ENCODE peak calls at places on chromosomes 13 and 19, in eight cellular contexts. One of them, this sample, is unnamed.

GRCh38 chr19:51784922-51785690 is 9.9 kb upstream of the FPR3 start:
- DNase-seq in progenitor cell of endocrine pancreas: no peak
- DNase-seq in OCI-LY7: peak; percentile 17
- DNase-seq in HFFc6: peak; percentile 80
- DNase-seq in glutamatergic neuron: no peak
- DNase-seq in bronchial epithelial cell: peak; percentile 62
- DNase-seq in BJ: no peak
- DNase-seq in cardiac fibroblast: peak; percentile 91
- DNase-seq in this sample: no peak

GRCh38 chr13:27954406-27954851 is 14.7 kb downstream of the CDX2 start:
- DNase-seq in glutamatergic neuron: peak; percentile 56
- DNase-seq in BJ: no peak
- DNase-seq in progenitor cell of endocrine pancreas: no peak
- DNase-seq in HFFc6: no peak
- DNase-seq in OCI-LY7: no peak
- DNase-seq in cardiac fibroblast: peak; percentile 19
- DNase-seq in bronchial epithelial cell: no peak
- DNase-seq in this sample: no peak

GRCh38 chr19:45078390-45079062 is 534 bp upstream of the GEMIN7 start:
- DNase-seq in progenitor cell of endocrine pancreas: no peak
- DNase-seq in glutamatergic neuron: no peak
- DNase-seq in cardiac fibroblast: no peak
- DNase-seq in OCI-LY7: no peak
- DNase-seq in bronchial epithelial cell: no peak
- DNase-seq in HFFc6: no peak
- DNase-seq in BJ: no peak
- DNase-seq in this sample: no peak

GRCh38 chr13:109782823-109783411 is 3.5 kb downstream of the IRS2 start:
- DNase-seq in HFFc6: no peak
- DNase-seq in bronchial epithelial cell: no peak
- DNase-seq in OCI-LY7: no peak
- DNase-seq in cardiac fibroblast: no peak
- DNase-seq in BJ: no peak
- DNase-seq in progenitor cell of endocrine pancreas: no peak
- DNase-seq in glutamatergic neuron: no peak
- DNase-seq in this sample: no peak

GRCh38 chr13:50453238-50453637 is 390.3 kb downstream of the DLEU7 start:
- DNase-seq in cardiac fibroblast: peak; percentile 27
- DNase-seq in glutamatergic neuron: no peak
- DNase-seq in OCI-LY7: no peak
- DNase-seq in BJ: no peak
- DNase-seq in HFFc6: no peak
- DNase-seq in progenitor cell of endocrine pancreas: no peak
- DNase-seq in bronchial epithelial cell: peak; percentile 31
- DNase-seq in this sample: no peak

GRCh38 chr13:105918842-105919741 is 616.4 kb downstream of the EFNB2 start:
- DNase-seq in progenitor cell of endocrine pancreas: no peak
- DNase-seq in bronchial epithelial cell: peak; percentile 92
- DNase-seq in OCI-LY7: no peak
- DNase-seq in cardiac fibroblast: peak; percentile 57
- DNase-seq in BJ: no peak
- DNase-seq in HFFc6: peak; percentile 33
- DNase-seq in glutamatergic neuron: peak; percentile 52
- DNase-seq in this sample: peak; percentile 11

GRCh38 chr19:3284759-3285646 is 60.5 kb downstream of the CELF5 start:
- DNase-seq in cardiac fibroblast: peak; percentile 49
- DNase-seq in glutamatergic neuron: peak; percentile 86
- DNase-seq in progenitor cell of endocrine pancreas: peak; percentile 77
- DNase-seq in BJ: no peak
- DNase-seq in OCI-LY7: peak; percentile 73
- DNase-seq in bronchial epithelial cell: peak; percentile 80
- DNase-seq in HFFc6: peak; percentile 22
- DNase-seq in this sample: peak; percentile 50

GRCh38 chr13:31968473-31968872 is 63.1 kb upstream of the FRY start:
- DNase-seq in OCI-LY7: no peak
- DNase-seq in progenitor cell of endocrine pancreas: no peak
- DNase-seq in bronchial epithelial cell: no peak
- DNase-seq in glutamatergic neuron: no peak
- DNase-seq in BJ: no peak
- DNase-seq in cardiac fibroblast: peak; percentile 39
- DNase-seq in HFFc6: no peak
- DNase-seq in this sample: no peak

GRCh38 chr13:110109140-110109783 is 197.7 kb downstream of the COL4A1 start:
- DNase-seq in bronchial epithelial cell: no peak
- DNase-seq in OCI-LY7: no peak
- DNase-seq in glutamatergic neuron: no peak
- DNase-seq in progenitor cell of endocrine pancreas: no peak
- DNase-seq in HFFc6: no peak
- DNase-seq in BJ: no peak
- DNase-seq in cardiac fibroblast: no peak
- DNase-seq in this sample: no peak

GRCh38 chr19:18312021-18312534 is 10.8 kb downstream of the LSM4 start:
- DNase-seq in bronchial epithelial cell: no peak
- DNase-seq in OCI-LY7: no peak
- DNase-seq in progenitor cell of endocrine pancreas: no peak
- DNase-seq in cardiac fibroblast: no peak
- DNase-seq in BJ: no peak
- DNase-seq in glutamatergic neuron: no peak
- DNase-seq in HFFc6: no peak
- DNase-seq in this sample: no peak

GRCh38 chr13:50589651-50590054 is 253.8 kb downstream of the DLEU7 start:
- DNase-seq in progenitor cell of endocrine pancreas: no peak
- DNase-seq in BJ: peak; percentile 66
- DNase-seq in bronchial epithelial cell: peak; percentile 89
- DNase-seq in cardiac fibroblast: peak; percentile 71
- DNase-seq in OCI-LY7: no peak
- DNase-seq in glutamatergic neuron: no peak
- DNase-seq in HFFc6: peak; percentile 82
- DNase-seq in this sample: no peak

GRCh38 chr13:97372929-97373328 is 61.0 kb upstream of the RAP2A start:
- DNase-seq in cardiac fibroblast: no peak
- DNase-seq in progenitor cell of endocrine pancreas: no peak
- DNase-seq in OCI-LY7: no peak
- DNase-seq in HFFc6: no peak
- DNase-seq in glutamatergic neuron: no peak
- DNase-seq in BJ: no peak
- DNase-seq in bronchial epithelial cell: no peak
- DNase-seq in this sample: no peak

GRCh38 chr19:3115916-3116602 is 19.8 kb upstream of the GNA15 start:
- DNase-seq in glutamatergic neuron: no peak
- DNase-seq in progenitor cell of endocrine pancreas: no peak
- DNase-seq in cardiac fibroblast: no peak
- DNase-seq in HFFc6: peak; percentile 3
- DNase-seq in bronchial epithelial cell: no peak
- DNase-seq in BJ: no peak
- DNase-seq in OCI-LY7: no peak
- DNase-seq in this sample: no peak

GRCh38 chr19:5448374-5448773 is 6.8 kb upstream of the ZNRF4 start:
- DNase-seq in bronchial epithelial cell: no peak
- DNase-seq in progenitor cell of endocrine pancreas: no peak
- DNase-seq in HFFc6: no peak
- DNase-seq in cardiac fibroblast: no peak
- DNase-seq in OCI-LY7: no peak
- DNase-seq in glutamatergic neuron: no peak
- DNase-seq in BJ: no peak
- DNase-seq in this sample: no peak

GRCh38 chr13:105643966-105644365 is 891.5 kb downstream of the EFNB2 start:
- DNase-seq in BJ: no peak
- DNase-seq in cardiac fibroblast: no peak
- DNase-seq in HFFc6: no peak
- DNase-seq in progenitor cell of endocrine pancreas: no peak
- DNase-seq in OCI-LY7: no peak
- DNase-seq in bronchial epithelial cell: no peak
- DNase-seq in glutamatergic neuron: no peak
- DNase-seq in this sample: no peak

GRCh38 chr13:79658333-79658975 is 177.5 kb downstream of the NDFIP2 start:
- DNase-seq in bronchial epithelial cell: no peak
- DNase-seq in OCI-LY7: no peak
- DNase-seq in cardiac fibroblast: no peak
- DNase-seq in progenitor cell of endocrine pancreas: no peak
- DNase-seq in HFFc6: no peak
- DNase-seq in BJ: no peak
- DNase-seq in glutamatergic neuron: no peak
- DNase-seq in this sample: no peak

GRCh38 chr19:44258835-44259413 is 762 bp upstream of the ZNF233 start:
- DNase-seq in OCI-LY7: no peak
- DNase-seq in bronchial epithelial cell: no peak
- DNase-seq in HFFc6: no peak
- DNase-seq in progenitor cell of endocrine pancreas: no peak
- DNase-seq in glutamatergic neuron: no peak
- DNase-seq in cardiac fibroblast: no peak
- DNase-seq in BJ: no peak
- DNase-seq in this sample: no peak

GRCh38 chr13:95484052-95484451 is 68.5 kb upstream of the CLDN10 start:
- DNase-seq in glutamatergic neuron: no peak
- DNase-seq in progenitor cell of endocrine pancreas: no peak
- DNase-seq in OCI-LY7: no peak
- DNase-seq in bronchial epithelial cell: no peak
- DNase-seq in BJ: no peak
- DNase-seq in cardiac fibroblast: no peak
- DNase-seq in HFFc6: no peak
- DNase-seq in this sample: no peak

DNA sequence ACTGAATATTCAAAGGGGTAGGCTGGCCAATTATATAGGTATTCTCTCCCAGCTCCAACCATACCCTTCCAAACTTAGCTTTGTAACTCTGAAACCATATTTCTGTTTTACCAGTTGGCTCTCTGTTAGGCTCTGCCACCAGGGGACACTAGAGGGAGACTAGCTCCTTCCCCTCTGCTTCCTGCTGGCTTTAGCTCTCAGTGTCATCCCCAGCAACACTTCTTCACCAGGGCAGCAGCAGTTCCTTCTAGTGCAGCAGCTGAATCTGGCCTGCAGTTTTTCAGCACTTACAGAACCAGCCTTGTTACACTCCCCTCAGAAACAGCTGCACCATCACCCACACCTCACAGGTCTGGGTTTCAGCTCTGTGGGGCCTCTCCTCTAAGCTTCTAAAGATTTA is 51.0 kb upstream of the DOCK9 start:
- DNase-seq in cardiac fibroblast: no peak
- DNase-seq in OCI-LY7: peak; percentile 45
- DNase-seq in glutamatergic neuron: no peak
- DNase-seq in progenitor cell of endocrine pancreas: no peak
- DNase-seq in BJ: no peak
- DNase-seq in HFFc6: no peak
- DNase-seq in bronchial epithelial cell: no peak
- DNase-seq in this sample: no peak
- TF ChIP-seq CTCF in cardiac fibroblast: peak; percentile 47
- TF ChIP-seq CTCF in OCI-LY7: peak; percentile 69
- TF ChIP-seq CTCF in glutamatergic neuron: peak; percentile 8
- TF ChIP-seq CTCF in progenitor cell of endocrine pancreas: peak; percentile 27
- TF ChIP-seq CTCF in BJ: peak; percentile 20
- TF ChIP-seq CTCF in HFFc6: peak; percentile 51
- TF ChIP-seq CTCF in bronchial epithelial cell: peak; percentile 28
- TF ChIP-seq CTCF in this sample: peak; percentile 45

GRCh38 chr19:41172297-41173164 is 20.5 kb upstream of the CYP2S1 start:
- DNase-seq in BJ: no peak
- DNase-seq in HFFc6: no peak
- DNase-seq in progenitor cell of endocrine pancreas: no peak
- DNase-seq in bronchial epithelial cell: no peak
- DNase-seq in OCI-LY7: no peak
- DNase-seq in cardiac fibroblast: no peak
- DNase-seq in glutamatergic neuron: no peak
- DNase-seq in this sample: no peak
- TF ChIP-seq CTCF in BJ: no peak
- TF ChIP-seq CTCF in HFFc6: no peak
- TF ChIP-seq CTCF in progenitor cell of endocrine pancreas: peak; percentile 11
- TF ChIP-seq CTCF in bronchial epithelial cell: no peak
- TF ChIP-seq CTCF in OCI-LY7: peak; percentile 44
- TF ChIP-seq CTCF in cardiac fibroblast: no peak
- TF ChIP-seq CTCF in glutamatergic neuron: no peak
- TF ChIP-seq CTCF in this sample: no peak

DNA sequence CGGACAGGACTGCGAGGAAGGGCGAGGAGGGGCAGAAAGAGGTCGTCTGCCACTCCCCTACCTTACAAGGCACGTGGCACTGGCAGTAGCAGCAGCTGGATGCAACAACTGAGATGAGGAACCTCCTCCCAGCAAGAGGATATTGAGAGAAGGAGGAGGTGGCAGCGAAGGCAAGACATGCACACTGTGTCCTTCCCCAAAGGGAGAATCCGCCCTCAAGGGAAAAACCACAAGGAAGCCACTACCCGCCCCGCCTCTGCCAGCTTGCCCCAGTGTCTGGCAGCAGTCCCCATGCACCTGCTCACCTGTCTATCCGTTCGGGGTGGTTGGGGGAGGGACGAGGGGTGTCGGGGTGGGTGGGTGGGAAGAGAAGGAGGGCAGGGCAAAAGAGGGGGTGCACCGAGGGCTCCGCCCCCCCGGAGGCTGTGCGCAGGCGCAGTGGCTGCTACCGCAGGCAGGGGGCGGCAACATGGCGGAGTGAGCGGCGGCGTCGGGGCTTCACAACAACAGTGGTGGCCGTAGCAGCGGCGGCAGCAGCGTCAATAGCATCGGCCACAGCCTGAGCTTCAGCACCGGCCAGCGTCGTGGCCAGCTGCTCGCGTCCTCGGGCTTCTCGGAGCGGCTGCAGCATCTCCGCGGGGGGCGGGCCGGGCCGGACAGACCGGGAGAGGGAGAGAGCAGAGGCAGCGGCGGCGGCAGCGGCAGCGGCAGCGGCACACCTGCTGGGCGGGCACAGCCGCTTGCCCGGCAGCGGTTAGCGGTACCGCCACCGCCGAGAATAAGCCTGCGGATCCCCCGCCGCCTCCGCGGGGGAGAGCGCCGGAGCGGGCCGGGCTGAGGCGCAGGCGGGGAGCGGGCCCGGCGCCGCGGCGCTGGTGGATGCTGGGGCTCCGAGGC is at the start of gene NBEA:
- DNase-seq in cardiac fibroblast: peak; percentile 70
- DNase-seq in OCI-LY7: peak; percentile 81
- DNase-seq in progenitor cell of endocrine pancreas: peak; percentile 87
- DNase-seq in glutamatergic neuron: peak; percentile 84
- DNase-seq in bronchial epithelial cell: peak; percentile 13
- DNase-seq in BJ: peak; percentile 11
- DNase-seq in HFFc6: peak; percentile 42
- DNase-seq in this sample: peak; percentile 76
- TF ChIP-seq CTCF in cardiac fibroblast: no peak
- TF ChIP-seq CTCF in OCI-LY7: no peak
- TF ChIP-seq CTCF in progenitor cell of endocrine pancreas: peak; percentile 32
- TF ChIP-seq CTCF in glutamatergic neuron: peak; percentile 73
- TF ChIP-seq CTCF in bronchial epithelial cell: peak; percentile 7
- TF ChIP-seq CTCF in BJ: no peak
- TF ChIP-seq CTCF in HFFc6: peak; percentile 75
- TF ChIP-seq CTCF in this sample: peak; percentile 33

GRCh38 chr19:49862411-49863253 is 4.7 kb downstream of the PNKP start:
- DNase-seq in OCI-LY7: peak; percentile 43
- DNase-seq in bronchial epithelial cell: no peak
- DNase-seq in progenitor cell of endocrine pancreas: no peak
- DNase-seq in cardiac fibroblast: no peak
- DNase-seq in glutamatergic neuron: peak; percentile 72
- DNase-seq in BJ: no peak
- DNase-seq in HFFc6: no peak
- DNase-seq in this sample: no peak
- TF ChIP-seq CTCF in OCI-LY7: peak; percentile 71
- TF ChIP-seq CTCF in bronchial epithelial cell: no peak
- TF ChIP-seq CTCF in progenitor cell of endocrine pancreas: peak; percentile 31
- TF ChIP-seq CTCF in cardiac fibroblast: peak; percentile 21
- TF ChIP-seq CTCF in glutamatergic neuron: peak; percentile 19
- TF ChIP-seq CTCF in BJ: peak; percentile 39
- TF ChIP-seq CTCF in HFFc6: peak; percentile 53
- TF ChIP-seq CTCF in this sample: peak; percentile 41